ENCODE peak calls at places on chromosomes 12 and 14, in seven cellular contexts. R, D, K, F, G, C and P are unnamed samples.

GRCh38 chr12:106861984-106862894 is 87.8 kb downstream of the RIC8B start:
- DNase-seq in R (peak), K (peak), F (no peak), D (no peak), G (no peak), C (no peak), P (no peak)

GRCh38 chr12:57404966-57405640 is 25.7 kb downstream of the R3HDM2 start:
- DNase-seq in F (no peak), G (no peak), R (no peak), K (no peak), C (no peak), D (no peak), P (no peak)

GRCh38 chr12:67891566-67891965 is 97.7 kb upstream of the IFNG-AS1 start:
- DNase-seq in R (no peak), G (no peak), K (no peak), D (no peak), C (no peak), F (no peak), P (no peak)

GRCh38 chr12:42213023-42213422 is 25.0 kb downstream of the YAF2 start:
- DNase-seq in C (no peak), D (no peak), R (peak), F (no peak), G (peak), K (peak), P (no peak)

GRCh38 chr12:15662303-15662980 is 126.7 kb downstream of the EPS8 start:
- DNase-seq in K (peak), G (peak), C (no peak), R (peak), F (no peak), D (no peak), P (no peak)

GRCh38 chr14:61420326-61420725 is 98.9 kb downstream of the PRKCH start:
- DNase-seq in G (no peak), R (no peak), K (peak), C (no peak), F (no peak), D (no peak), P (no peak)

GRCh38 chr12:102885043-102885932 is 31.8 kb downstream of the PAH start:
- DNase-seq in K (no peak), C (no peak), F (no peak), G (no peak), D (no peak), R (no peak), P (no peak)

GRCh38 chr14:35384386-35385041 is 20.0 kb downstream of the NFKBIA start:
- DNase-seq in F (no peak), R (peak), D (peak), K (peak), G (no peak), C (peak), P (peak)

GRCh38 chr12:121669525-121669908 is at the start of gene MORN3:
- DNase-seq in D (no peak), F (no peak), K (no peak), C (no peak), R (no peak), G (no peak), P (no peak)

GRCh38 chr12:121663610-121663929 is 5.9 kb downstream of the MORN3 start:
- DNase-seq in R (no peak), D (no peak), K (no peak), G (no peak), F (no peak), C (no peak), P (no peak)

GRCh38 chr12:121673013-121673441 is 3.6 kb upstream of the MORN3 start:
- DNase-seq in C (no peak), G (no peak), D (no peak), K (no peak), F (no peak), R (no peak), P (no peak)

DNA sequence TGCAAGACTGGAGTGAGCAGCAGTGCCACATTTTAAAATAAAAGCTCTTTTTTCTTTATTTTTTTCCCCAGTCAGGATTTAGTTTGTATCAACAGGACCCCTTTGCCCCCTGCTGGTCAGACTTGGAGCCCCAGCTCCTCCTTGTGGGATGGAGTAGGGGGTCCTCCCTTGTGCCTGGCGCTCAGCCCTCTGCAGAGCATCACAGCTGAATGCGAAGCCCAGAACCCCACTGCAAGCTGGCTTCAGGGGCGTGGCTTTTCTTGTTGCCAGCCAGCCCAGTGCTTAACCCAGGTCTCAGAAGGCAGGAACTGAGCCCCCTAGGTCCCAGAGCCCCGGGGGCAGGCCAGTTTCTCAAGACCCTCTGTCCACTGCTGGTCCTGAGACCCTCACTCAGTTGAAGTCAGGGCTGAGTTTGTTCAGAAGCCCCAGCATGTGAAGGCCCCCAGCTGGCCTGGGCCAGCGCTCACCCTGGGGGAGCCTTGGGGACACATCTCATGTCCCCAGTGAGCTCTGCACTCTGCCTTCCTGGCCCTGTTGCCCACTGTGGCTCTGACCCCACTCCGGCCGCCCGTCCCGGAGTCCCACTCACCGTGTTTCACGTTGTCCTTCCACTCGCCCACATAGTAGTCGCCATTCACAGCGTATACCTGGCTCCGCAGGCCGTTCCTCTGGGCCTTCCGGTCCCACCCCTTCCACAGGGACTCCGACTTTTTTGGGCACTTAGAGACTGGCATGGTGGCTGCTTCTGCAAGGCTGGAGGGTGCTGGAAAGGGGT is 517 bp downstream of the MORN3 start:
- DNase-seq in C (no peak), G (no peak), D (peak), R (peak), F (peak), K (peak), P (peak)
- H3K4me3 ChIP-seq in C (no peak), G (no peak), D (no peak), R (no peak), F (no peak), K (no peak), P (no peak)

DNA sequence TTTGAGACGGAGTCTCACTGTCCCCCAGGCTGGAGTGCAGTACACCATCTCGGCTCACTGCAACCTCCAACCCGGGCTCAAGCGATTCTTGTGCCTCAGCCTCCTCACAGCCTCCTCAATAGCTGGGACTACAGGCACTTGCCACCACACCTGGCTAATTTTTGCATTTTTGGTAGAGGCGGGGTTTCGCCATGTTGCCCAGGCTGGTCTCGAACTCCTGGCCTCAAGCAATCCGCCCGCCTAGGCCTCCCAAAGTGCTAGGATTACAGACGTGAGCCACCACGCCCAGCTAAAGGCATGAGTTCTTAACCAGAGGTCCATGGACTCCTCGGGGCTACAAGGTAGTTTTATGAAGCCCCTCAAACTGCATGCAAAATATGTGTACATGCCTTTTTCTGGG is 2.1 kb downstream of the SARNP start:
- DNase-seq in G (no peak), C (no peak), D (no peak), K (no peak), F (no peak), R (no peak), P (no peak)
- H3K4me3 ChIP-seq in G (peak), C (no peak), D (no peak), K (peak), F (no peak), R (peak), P (peak)

GRCh38 chr12:62272936-62273552 is 12.8 kb downstream of the USP15 start:
- DNase-seq in C (no peak), K (no peak), G (no peak), R (no peak), F (no peak), D (no peak), P (no peak)

GRCh38 chr12:62278022-62278421 is 17.8 kb downstream of the USP15 start:
- DNase-seq in C (no peak), D (no peak), K (no peak), F (no peak), R (no peak), G (no peak), P (no peak)

GRCh38 chr12:62270872-62271271 is 10.7 kb downstream of the USP15 start:
- DNase-seq in K (no peak), D (no peak), C (no peak), G (no peak), F (no peak), R (no peak), P (no peak)

GRCh38 chr12:62270384-62270783 is 10.2 kb downstream of the USP15 start:
- DNase-seq in C (no peak), K (no peak), G (no peak), R (no peak), D (no peak), F (no peak), P (no peak)

DNA sequence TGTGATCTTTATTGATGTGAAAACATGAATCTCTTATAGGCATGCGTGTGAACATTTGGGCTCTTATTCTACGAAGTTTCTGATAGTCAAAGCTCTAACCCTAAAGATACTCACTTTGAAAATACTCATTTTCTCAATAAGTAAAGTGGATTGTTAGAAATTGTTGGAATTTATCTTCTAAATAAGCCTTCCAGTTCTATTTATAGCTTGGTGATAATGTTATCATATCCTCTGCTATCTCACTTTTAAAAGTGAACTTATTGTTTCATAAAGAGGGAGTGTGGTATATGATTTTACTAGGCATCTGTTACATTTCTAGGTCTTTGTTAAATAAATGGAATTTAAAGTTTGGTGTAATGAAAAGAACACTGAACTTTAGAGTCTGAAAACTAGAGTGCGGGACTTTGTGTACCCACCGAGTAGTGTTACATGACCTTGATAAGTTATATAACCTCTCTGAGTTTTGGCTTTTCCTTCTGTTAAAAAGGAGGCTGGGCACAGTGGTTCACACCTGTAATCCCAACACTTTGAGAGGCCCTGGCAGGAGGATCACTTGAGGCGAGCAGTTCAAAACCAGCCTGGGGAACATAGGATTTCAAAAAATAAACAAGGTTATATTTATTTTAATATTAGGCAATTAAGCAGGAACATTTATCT is 13.6 kb downstream of the USP15 start:
- DNase-seq in F (no peak), K (no peak), D (no peak), C (no peak), R (no peak), G (no peak), P (no peak)
- H3K4me3 ChIP-seq in F (no peak), K (no peak), D (no peak), C (no peak), R (no peak), G (no peak), P (no peak)

GRCh38 chr12:108840605-108841328 is 16.6 kb downstream of the SSH1 start:
- DNase-seq in G (no peak), K (peak), C (no peak), D (no peak), F (no peak), R (no peak), P (no peak)
- H3K4me3 ChIP-seq in G (no peak), K (no peak), C (no peak), D (no peak), F (no peak), R (no peak), P (no peak)

GRCh38 chr12:76260390-76260748 is 87.8 kb downstream of the BBS10 start:
- DNase-seq in K (peak), D (no peak), F (no peak), R (peak), C (no peak), G (peak), P (no peak)
- H3K4me3 ChIP-seq in K (peak), D (no peak), F (no peak), R (no peak), C (no peak), G (peak), P (peak)

DNA sequence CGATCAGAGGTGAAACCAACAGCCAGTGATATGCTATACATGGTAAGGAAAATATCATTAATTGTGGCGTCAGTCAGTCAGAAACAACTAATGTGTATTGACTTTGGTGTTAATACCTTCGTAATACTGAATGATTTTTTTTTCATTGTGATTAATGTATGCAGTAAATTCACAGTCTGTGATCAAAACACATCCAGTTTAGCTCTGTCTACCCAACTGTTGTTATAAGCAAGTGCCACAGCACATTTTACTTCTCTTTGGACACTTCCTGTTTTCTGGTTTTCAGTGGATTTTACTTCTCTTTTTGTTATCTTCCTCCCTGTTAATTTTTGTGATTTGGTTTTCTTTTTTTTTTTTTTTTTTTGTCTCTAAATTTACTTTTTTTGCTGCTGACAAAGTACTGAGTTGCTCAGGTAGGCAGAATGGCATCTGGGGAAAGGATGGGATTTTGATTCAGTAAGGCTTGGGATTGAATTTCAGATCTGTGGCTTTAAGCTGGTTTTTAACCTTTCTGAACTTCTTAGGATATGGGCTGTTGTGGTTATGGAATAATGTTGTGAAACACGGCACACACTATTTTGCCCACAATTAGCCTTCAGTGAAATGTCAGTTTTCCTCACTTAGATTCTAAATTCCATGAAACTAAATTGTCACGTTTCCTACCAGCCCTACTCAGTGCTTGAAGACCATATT is 604 bp downstream of the GLIPR1 start:
- DNase-seq in D (no peak), G (peak), F (no peak), R (peak), K (no peak), C (no peak), P (no peak)
- H3K4me3 ChIP-seq in D (peak), G (peak), F (peak), R (peak), K (peak), C (peak), P (peak)

DNA sequence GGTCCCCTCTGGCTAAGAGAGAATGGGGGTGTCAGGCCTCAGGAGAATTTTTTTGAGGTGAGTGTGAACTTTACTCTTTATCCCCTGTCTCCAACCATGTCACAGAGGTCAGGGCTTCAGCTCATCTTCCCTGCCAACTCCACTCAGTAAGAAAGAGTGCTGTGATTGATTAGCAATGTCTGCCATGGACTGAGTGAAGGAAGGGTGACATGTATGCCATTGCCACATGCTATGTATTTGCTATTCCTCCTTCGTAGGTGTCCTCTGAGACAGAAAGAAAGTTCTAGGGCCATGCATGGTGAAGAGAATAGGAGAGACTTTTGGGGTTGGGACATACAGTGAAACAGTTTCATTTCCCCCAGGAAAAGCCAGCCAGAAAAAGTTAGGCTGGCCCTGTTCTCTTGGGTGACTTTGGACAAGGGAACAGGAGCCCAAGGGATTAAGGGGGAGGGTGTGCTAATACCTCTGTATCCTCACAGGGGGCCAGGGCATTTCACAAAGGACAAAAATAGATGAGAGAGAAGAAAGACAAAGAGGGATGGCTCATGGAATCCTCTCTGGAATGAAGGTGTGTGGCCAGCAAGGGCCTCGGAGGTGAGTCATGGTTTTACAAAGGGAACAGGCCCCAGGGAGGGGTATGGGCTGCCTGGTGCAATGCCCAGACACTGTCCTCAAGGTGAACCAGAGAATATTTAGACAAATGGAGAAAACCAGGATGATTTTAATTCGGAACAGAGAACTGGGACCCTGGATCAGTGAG is 13.9 kb upstream of the MYL2 start:
- DNase-seq in C (no peak), D (no peak), G (no peak), R (peak), K (peak), F (no peak), P (peak)
- H3K4me3 ChIP-seq in C (no peak), D (no peak), G (no peak), R (no peak), K (no peak), F (no peak), P (no peak)